ENCODE peak calls at places on chromosome 19, in nine cellular contexts. One of them, this sample, is unnamed.

GRCh38 chr19:1105873-1106840 is 2.4 kb downstream of the GPX4 start:
- DNase-seq in AG20443: no peak
- DNase-seq in stimulated activated effector memory CD8-positive, alpha-beta T cell treated with anti-CD3 and anti-CD28 coated beads, Interleukin-12 subunit alpha, Interleukin-12 subunit beta, amount 100 ng/mL, for 72 hours: no peak
- DNase-seq in H9: no peak
- DNase-seq in astrocyte of the hippocampus: no peak
- DNase-seq in stimulated activated CD8-positive, alpha-beta memory T cell treated with anti-CD3 and anti-CD28 coated beads, Interleukin-7, amount 100 ng/mL, for 48 hours: no peak
- DNase-seq in GM23248: peak; percentile 31
- DNase-seq in Daoy: no peak
- DNase-seq in dorsolateral prefrontal cortex: no peak
- DNase-seq in this sample: no peak

GRCh38 chr19:33405491-33406461 is 32.3 kb downstream of the CEBPG start:
- DNase-seq in AG20443: no peak
- DNase-seq in stimulated activated effector memory CD8-positive, alpha-beta T cell treated with anti-CD3 and anti-CD28 coated beads, Interleukin-12 subunit alpha, Interleukin-12 subunit beta, amount 100 ng/mL, for 72 hours: no peak
- DNase-seq in H9: no peak
- DNase-seq in astrocyte of the hippocampus: no peak
- DNase-seq in stimulated activated CD8-positive, alpha-beta memory T cell treated with anti-CD3 and anti-CD28 coated beads, Interleukin-7, amount 100 ng/mL, for 48 hours: no peak
- DNase-seq in GM23248: no peak
- DNase-seq in Daoy: no peak
- DNase-seq in dorsolateral prefrontal cortex: no peak
- DNase-seq in this sample: no peak

GRCh38 chr19:55487884-55488687 is at the start of gene SSC5D:
- DNase-seq in AG20443: peak; percentile 69
- DNase-seq in stimulated activated effector memory CD8-positive, alpha-beta T cell treated with anti-CD3 and anti-CD28 coated beads, Interleukin-12 subunit alpha, Interleukin-12 subunit beta, amount 100 ng/mL, for 72 hours: no peak
- DNase-seq in H9: no peak
- DNase-seq in astrocyte of the hippocampus: peak; percentile 71
- DNase-seq in stimulated activated CD8-positive, alpha-beta memory T cell treated with anti-CD3 and anti-CD28 coated beads, Interleukin-7, amount 100 ng/mL, for 48 hours: no peak
- DNase-seq in GM23248: peak; percentile 70
- DNase-seq in Daoy: peak; percentile 61
- DNase-seq in dorsolateral prefrontal cortex: no peak
- DNase-seq in this sample: no peak

GRCh38 chr19:35566738-35567137 is 3.3 kb upstream of the ATP4A start:
- DNase-seq in AG20443: no peak
- DNase-seq in stimulated activated effector memory CD8-positive, alpha-beta T cell treated with anti-CD3 and anti-CD28 coated beads, Interleukin-12 subunit alpha, Interleukin-12 subunit beta, amount 100 ng/mL, for 72 hours: no peak
- DNase-seq in H9: no peak
- DNase-seq in astrocyte of the hippocampus: no peak
- DNase-seq in stimulated activated CD8-positive, alpha-beta memory T cell treated with anti-CD3 and anti-CD28 coated beads, Interleukin-7, amount 100 ng/mL, for 48 hours: no peak
- DNase-seq in GM23248: no peak
- DNase-seq in Daoy: no peak
- DNase-seq in dorsolateral prefrontal cortex: no peak
- DNase-seq in this sample: no peak

GRCh38 chr19:19342086-19343015 is 21.7 kb downstream of the MAU2 start:
- DNase-seq in AG20443: peak; percentile 91
- DNase-seq in stimulated activated effector memory CD8-positive, alpha-beta T cell treated with anti-CD3 and anti-CD28 coated beads, Interleukin-12 subunit alpha, Interleukin-12 subunit beta, amount 100 ng/mL, for 72 hours: no peak
- DNase-seq in H9: peak; percentile 92
- DNase-seq in astrocyte of the hippocampus: peak; percentile 82
- DNase-seq in stimulated activated CD8-positive, alpha-beta memory T cell treated with anti-CD3 and anti-CD28 coated beads, Interleukin-7, amount 100 ng/mL, for 48 hours: no peak
- DNase-seq in GM23248: peak; percentile 56
- DNase-seq in Daoy: peak; percentile 77
- DNase-seq in dorsolateral prefrontal cortex: peak; percentile 59
- DNase-seq in this sample: peak; percentile 10

GRCh38 chr19:17026041-17026658 is 460 bp downstream of the CPAMD8 start:
- DNase-seq in AG20443: no peak
- DNase-seq in stimulated activated effector memory CD8-positive, alpha-beta T cell treated with anti-CD3 and anti-CD28 coated beads, Interleukin-12 subunit alpha, Interleukin-12 subunit beta, amount 100 ng/mL, for 72 hours: no peak
- DNase-seq in H9: no peak
- DNase-seq in astrocyte of the hippocampus: peak; percentile 16
- DNase-seq in stimulated activated CD8-positive, alpha-beta memory T cell treated with anti-CD3 and anti-CD28 coated beads, Interleukin-7, amount 100 ng/mL, for 48 hours: no peak
- DNase-seq in GM23248: no peak
- DNase-seq in Daoy: no peak
- DNase-seq in dorsolateral prefrontal cortex: no peak
- DNase-seq in this sample: no peak

GRCh38 chr19:3665681-3666544 is 34.4 kb downstream of the PIP5K1C start:
- DNase-seq in AG20443: peak; percentile 89
- DNase-seq in stimulated activated effector memory CD8-positive, alpha-beta T cell treated with anti-CD3 and anti-CD28 coated beads, Interleukin-12 subunit alpha, Interleukin-12 subunit beta, amount 100 ng/mL, for 72 hours: peak; percentile 87
- DNase-seq in H9: peak; percentile 70
- DNase-seq in astrocyte of the hippocampus: peak; percentile 70
- DNase-seq in stimulated activated CD8-positive, alpha-beta memory T cell treated with anti-CD3 and anti-CD28 coated beads, Interleukin-7, amount 100 ng/mL, for 48 hours: peak; percentile 23
- DNase-seq in GM23248: peak; percentile 52
- DNase-seq in Daoy: peak; percentile 48
- DNase-seq in dorsolateral prefrontal cortex: peak; percentile 77
- DNase-seq in this sample: peak; percentile 35

GRCh38 chr19:45779231-45780145 is 2.8 kb downstream of the DMPK start:
- DNase-seq in AG20443: peak; percentile 82
- DNase-seq in stimulated activated effector memory CD8-positive, alpha-beta T cell treated with anti-CD3 and anti-CD28 coated beads, Interleukin-12 subunit alpha, Interleukin-12 subunit beta, amount 100 ng/mL, for 72 hours: peak; percentile 84
- DNase-seq in H9: peak; percentile 97
- DNase-seq in astrocyte of the hippocampus: peak; percentile 85
- DNase-seq in stimulated activated CD8-positive, alpha-beta memory T cell treated with anti-CD3 and anti-CD28 coated beads, Interleukin-7, amount 100 ng/mL, for 48 hours: peak; percentile 88
- DNase-seq in GM23248: peak; percentile 69
- DNase-seq in Daoy: peak; percentile 70
- DNase-seq in dorsolateral prefrontal cortex: no peak
- DNase-seq in this sample: no peak

GRCh38 chr19:2969104-2969504 is 8.3 kb upstream of the TLE6 start:
- DNase-seq in AG20443: no peak
- DNase-seq in stimulated activated effector memory CD8-positive, alpha-beta T cell treated with anti-CD3 and anti-CD28 coated beads, Interleukin-12 subunit alpha, Interleukin-12 subunit beta, amount 100 ng/mL, for 72 hours: no peak
- DNase-seq in H9: no peak
- DNase-seq in astrocyte of the hippocampus: peak; percentile 56
- DNase-seq in stimulated activated CD8-positive, alpha-beta memory T cell treated with anti-CD3 and anti-CD28 coated beads, Interleukin-7, amount 100 ng/mL, for 48 hours: no peak
- DNase-seq in GM23248: peak; percentile 44
- DNase-seq in Daoy: peak; percentile 28
- DNase-seq in dorsolateral prefrontal cortex: no peak
- DNase-seq in this sample: no peak

GRCh38 chr19:54708781-54709180 is 15.5 kb upstream of the KIR3DL3 start:
- DNase-seq in AG20443: no peak
- DNase-seq in stimulated activated effector memory CD8-positive, alpha-beta T cell treated with anti-CD3 and anti-CD28 coated beads, Interleukin-12 subunit alpha, Interleukin-12 subunit beta, amount 100 ng/mL, for 72 hours: no peak
- DNase-seq in H9: no peak
- DNase-seq in astrocyte of the hippocampus: no peak
- DNase-seq in stimulated activated CD8-positive, alpha-beta memory T cell treated with anti-CD3 and anti-CD28 coated beads, Interleukin-7, amount 100 ng/mL, for 48 hours: no peak
- DNase-seq in GM23248: no peak
- DNase-seq in Daoy: no peak
- DNase-seq in dorsolateral prefrontal cortex: no peak
- DNase-seq in this sample: no peak

GRCh38 chr19:10516671-10517286 is 468 bp downstream of the S1PR5 start:
- DNase-seq in AG20443: peak; percentile 37
- DNase-seq in stimulated activated effector memory CD8-positive, alpha-beta T cell treated with anti-CD3 and anti-CD28 coated beads, Interleukin-12 subunit alpha, Interleukin-12 subunit beta, amount 100 ng/mL, for 72 hours: peak; percentile 26
- DNase-seq in H9: no peak
- DNase-seq in astrocyte of the hippocampus: no peak
- DNase-seq in stimulated activated CD8-positive, alpha-beta memory T cell treated with anti-CD3 and anti-CD28 coated beads, Interleukin-7, amount 100 ng/mL, for 48 hours: no peak
- DNase-seq in GM23248: peak; percentile 48
- DNase-seq in Daoy: peak; percentile 45
- DNase-seq in dorsolateral prefrontal cortex: no peak
- DNase-seq in this sample: no peak

GRCh38 chr19:46197314-46198070 is 32.0 kb upstream of the IGFL1 start:
- DNase-seq in AG20443: no peak
- DNase-seq in stimulated activated effector memory CD8-positive, alpha-beta T cell treated with anti-CD3 and anti-CD28 coated beads, Interleukin-12 subunit alpha, Interleukin-12 subunit beta, amount 100 ng/mL, for 72 hours: no peak
- DNase-seq in H9: no peak
- DNase-seq in astrocyte of the hippocampus: no peak
- DNase-seq in stimulated activated CD8-positive, alpha-beta memory T cell treated with anti-CD3 and anti-CD28 coated beads, Interleukin-7, amount 100 ng/mL, for 48 hours: no peak
- DNase-seq in GM23248: no peak
- DNase-seq in Daoy: no peak
- DNase-seq in dorsolateral prefrontal cortex: no peak
- DNase-seq in this sample: no peak

GRCh38 chr19:11699931-11700794 is 38.6 kb downstream of the ZNF823 start:
- DNase-seq in AG20443: peak; percentile 43
- DNase-seq in stimulated activated effector memory CD8-positive, alpha-beta T cell treated with anti-CD3 and anti-CD28 coated beads, Interleukin-12 subunit alpha, Interleukin-12 subunit beta, amount 100 ng/mL, for 72 hours: no peak
- DNase-seq in H9: no peak
- DNase-seq in astrocyte of the hippocampus: peak; percentile 57
- DNase-seq in stimulated activated CD8-positive, alpha-beta memory T cell treated with anti-CD3 and anti-CD28 coated beads, Interleukin-7, amount 100 ng/mL, for 48 hours: no peak
- DNase-seq in GM23248: peak; percentile 50
- DNase-seq in Daoy: peak; percentile 14
- DNase-seq in dorsolateral prefrontal cortex: no peak
- DNase-seq in this sample: no peak

GRCh38 chr19:12806242-12807131 is at the start of gene RNASEH2A:
- DNase-seq in AG20443: peak; percentile 98
- DNase-seq in stimulated activated effector memory CD8-positive, alpha-beta T cell treated with anti-CD3 and anti-CD28 coated beads, Interleukin-12 subunit alpha, Interleukin-12 subunit beta, amount 100 ng/mL, for 72 hours: peak; percentile 79
- DNase-seq in H9: peak; percentile 91
- DNase-seq in astrocyte of the hippocampus: peak; percentile 97
- DNase-seq in stimulated activated CD8-positive, alpha-beta memory T cell treated with anti-CD3 and anti-CD28 coated beads, Interleukin-7, amount 100 ng/mL, for 48 hours: peak; percentile 78
- DNase-seq in GM23248: peak; percentile 97
- DNase-seq in Daoy: peak; percentile 96
- DNase-seq in dorsolateral prefrontal cortex: peak; percentile 84
- DNase-seq in this sample: peak; percentile 54

GRCh38 chr19:7917292-7918061 is 2.7 kb upstream of the SNAPC2 start:
- DNase-seq in AG20443: peak; percentile 76
- DNase-seq in stimulated activated effector memory CD8-positive, alpha-beta T cell treated with anti-CD3 and anti-CD28 coated beads, Interleukin-12 subunit alpha, Interleukin-12 subunit beta, amount 100 ng/mL, for 72 hours: peak; percentile 41
- DNase-seq in H9: peak; percentile 71
- DNase-seq in astrocyte of the hippocampus: peak; percentile 82
- DNase-seq in stimulated activated CD8-positive, alpha-beta memory T cell treated with anti-CD3 and anti-CD28 coated beads, Interleukin-7, amount 100 ng/mL, for 48 hours: no peak
- DNase-seq in GM23248: peak; percentile 88
- DNase-seq in Daoy: peak; percentile 73
- DNase-seq in dorsolateral prefrontal cortex: no peak
- DNase-seq in this sample: peak; percentile 8

GRCh38 chr19:39679791-39680168 is 24.1 kb downstream of the LGALS16 start:
- DNase-seq in AG20443: no peak
- DNase-seq in stimulated activated effector memory CD8-positive, alpha-beta T cell treated with anti-CD3 and anti-CD28 coated beads, Interleukin-12 subunit alpha, Interleukin-12 subunit beta, amount 100 ng/mL, for 72 hours: no peak
- DNase-seq in H9: no peak
- DNase-seq in astrocyte of the hippocampus: no peak
- DNase-seq in stimulated activated CD8-positive, alpha-beta memory T cell treated with anti-CD3 and anti-CD28 coated beads, Interleukin-7, amount 100 ng/mL, for 48 hours: peak; percentile 46
- DNase-seq in GM23248: no peak
- DNase-seq in Daoy: no peak
- DNase-seq in dorsolateral prefrontal cortex: no peak
- DNase-seq in this sample: no peak

GRCh38 chr19:1076951-1077350 is 10.0 kb downstream of the ARHGAP45 start:
- DNase-seq in AG20443: no peak
- DNase-seq in stimulated activated effector memory CD8-positive, alpha-beta T cell treated with anti-CD3 and anti-CD28 coated beads, Interleukin-12 subunit alpha, Interleukin-12 subunit beta, amount 100 ng/mL, for 72 hours: peak; percentile 68
- DNase-seq in H9: no peak
- DNase-seq in astrocyte of the hippocampus: no peak
- DNase-seq in stimulated activated CD8-positive, alpha-beta memory T cell treated with anti-CD3 and anti-CD28 coated beads, Interleukin-7, amount 100 ng/mL, for 48 hours: peak; percentile 90
- DNase-seq in GM23248: peak; percentile 32
- DNase-seq in Daoy: peak; percentile 56
- DNase-seq in dorsolateral prefrontal cortex: no peak
- DNase-seq in this sample: no peak